ENCODE peak calls at places on chromosomes 11 and 22, in five cellular contexts. One of them, this sample, is unnamed.

GRCh38 chr22:43197271-43197941 is 10.5 kb upstream of the TTLL12 start:
- DNase-seq in GM23248: peak
- DNase-seq in activated CD4-positive, alpha-beta T cell treated with anti-CD3 and anti-CD28 coated beads for 36 hours: no peak
- DNase-seq in activated effector memory CD4-positive, alpha-beta T cell treated with Interleukin-2 at 50 U/mL for 16 hours: no peak
- DNase-seq in M059J: peak
- DNase-seq in this sample: no peak

GRCh38 chr11:416757-417621 is 2.2 kb upstream of the SIGIRR start:
- DNase-seq in GM23248: peak
- DNase-seq in activated CD4-positive, alpha-beta T cell treated with anti-CD3 and anti-CD28 coated beads for 36 hours: peak
- DNase-seq in activated effector memory CD4-positive, alpha-beta T cell treated with Interleukin-2 at 50 U/mL for 16 hours: peak
- DNase-seq in M059J: no peak
- DNase-seq in this sample: peak

GRCh38 chr22:30038219-30038618 is 42.0 kb upstream of the HORMAD2 start:
- DNase-seq in GM23248: peak
- DNase-seq in activated CD4-positive, alpha-beta T cell treated with anti-CD3 and anti-CD28 coated beads for 36 hours: no peak
- DNase-seq in activated effector memory CD4-positive, alpha-beta T cell treated with Interleukin-2 at 50 U/mL for 16 hours: no peak
- DNase-seq in M059J: peak
- DNase-seq in this sample: no peak

GRCh38 chr11:65446446-65447277 is 24.1 kb downstream of the NEAT1 start:
- DNase-seq in GM23248: peak
- DNase-seq in activated CD4-positive, alpha-beta T cell treated with anti-CD3 and anti-CD28 coated beads for 36 hours: peak
- DNase-seq in activated effector memory CD4-positive, alpha-beta T cell treated with Interleukin-2 at 50 U/mL for 16 hours: no peak
- DNase-seq in M059J: peak
- DNase-seq in this sample: no peak

GRCh38 chr22:24938741-24939341 is 7.7 kb downstream of the LHFPL7 start:
- DNase-seq in GM23248: peak
- DNase-seq in activated CD4-positive, alpha-beta T cell treated with anti-CD3 and anti-CD28 coated beads for 36 hours: peak
- DNase-seq in activated effector memory CD4-positive, alpha-beta T cell treated with Interleukin-2 at 50 U/mL for 16 hours: peak
- DNase-seq in M059J: peak
- DNase-seq in this sample: peak

GRCh38 chr11:70292863-70293262 is 22.4 kb downstream of the PPFIA1 start:
- DNase-seq in GM23248: no peak
- DNase-seq in activated CD4-positive, alpha-beta T cell treated with anti-CD3 and anti-CD28 coated beads for 36 hours: no peak
- DNase-seq in activated effector memory CD4-positive, alpha-beta T cell treated with Interleukin-2 at 50 U/mL for 16 hours: no peak
- DNase-seq in M059J: no peak
- DNase-seq in this sample: no peak

GRCh38 chr11:65537620-65538231 is 12.8 kb downstream of the SCYL1 start:
- DNase-seq in GM23248: peak
- DNase-seq in activated CD4-positive, alpha-beta T cell treated with anti-CD3 and anti-CD28 coated beads for 36 hours: no peak
- DNase-seq in activated effector memory CD4-positive, alpha-beta T cell treated with Interleukin-2 at 50 U/mL for 16 hours: no peak
- DNase-seq in M059J: no peak
- DNase-seq in this sample: no peak

GRCh38 chr11:66388746-66389386 is 17.3 kb upstream of the SLC29A2 start:
- DNase-seq in GM23248: peak
- DNase-seq in activated CD4-positive, alpha-beta T cell treated with anti-CD3 and anti-CD28 coated beads for 36 hours: peak
- DNase-seq in activated effector memory CD4-positive, alpha-beta T cell treated with Interleukin-2 at 50 U/mL for 16 hours: peak
- DNase-seq in M059J: peak
- DNase-seq in this sample: peak

GRCh38 chr11:80054582-80055165 is 613.8 kb upstream of the TENM4 start:
- DNase-seq in GM23248: no peak
- DNase-seq in activated CD4-positive, alpha-beta T cell treated with anti-CD3 and anti-CD28 coated beads for 36 hours: no peak
- DNase-seq in activated effector memory CD4-positive, alpha-beta T cell treated with Interleukin-2 at 50 U/mL for 16 hours: no peak
- DNase-seq in M059J: no peak
- DNase-seq in this sample: no peak

GRCh38 chr11:64094463-64095223 is 58.9 kb downstream of the FLRT1 start:
- DNase-seq in GM23248: peak
- DNase-seq in activated CD4-positive, alpha-beta T cell treated with anti-CD3 and anti-CD28 coated beads for 36 hours: peak
- DNase-seq in activated effector memory CD4-positive, alpha-beta T cell treated with Interleukin-2 at 50 U/mL for 16 hours: no peak
- DNase-seq in M059J: peak
- DNase-seq in this sample: no peak

GRCh38 chr11:10893713-10894112 is 35.9 kb upstream of the ZBED5 start:
- DNase-seq in GM23248: peak
- DNase-seq in activated CD4-positive, alpha-beta T cell treated with anti-CD3 and anti-CD28 coated beads for 36 hours: no peak
- DNase-seq in activated effector memory CD4-positive, alpha-beta T cell treated with Interleukin-2 at 50 U/mL for 16 hours: no peak
- DNase-seq in M059J: peak
- DNase-seq in this sample: no peak

GRCh38 chr22:40289991-40290459 is 56.3 kb upstream of the ADSL start:
- DNase-seq in GM23248: no peak
- DNase-seq in activated CD4-positive, alpha-beta T cell treated with anti-CD3 and anti-CD28 coated beads for 36 hours: peak
- DNase-seq in activated effector memory CD4-positive, alpha-beta T cell treated with Interleukin-2 at 50 U/mL for 16 hours: peak
- DNase-seq in M059J: no peak
- DNase-seq in this sample: peak

This sample was measured in activated T-helper 1 cell treated with anti-CD3 and anti-CD28 coated beads, Interleukin-12 subunit alpha, Interleukin-12 subunit beta, Interleukin-2, Interleukin-4 antibody, amounts not matched to agents 30 ng/mL and 10 ng/mL and 1 ng/mL, durations not matched to agents 14 hours and 24 hours and 36 hours.